ENCODE peak calls at places on chromosomes 3 and 15, in four cellular contexts. C is DND-41, A is astrocyte, S is cardiac fibroblast. D is an unnamed sample.

GRCh38 chr3:143139786-143140185 is 20.2 kb downstream of the CHST2 start:
- DNase-seq in C (no peak), A (peak; percentile 22), S (peak; percentile 89), D (no peak)

GRCh38 chr15:100277087-100277855 is 64.5 kb downstream of the ADAMTS17 start:
- DNase-seq in C (no peak), A (no peak), S (no peak), D (no peak)

GRCh38 chr3:41683666-41684350 is 278.1 kb downstream of the ULK4 start:
- DNase-seq in C (no peak), A (peak; percentile 82), S (peak; percentile 42), D (peak; percentile 79)

GRCh38 chr3:178808748-178809147 is 262.9 kb downstream of the ZMAT3 start:
- DNase-seq in C (no peak), A (no peak), S (no peak), D (no peak)

GRCh38 chr3:126267169-126267975 is 87.0 kb upstream of the ALDH1L1 start:
- DNase-seq in C (no peak), A (peak; percentile 87), S (peak; percentile 97), D (peak; percentile 95)

GRCh38 chr3:153714588-153715285 is 406.5 kb upstream of the ARHGEF26 start:
- DNase-seq in C (no peak), A (no peak), S (no peak), D (no peak)

GRCh38 chr3:64023187-64023860 is at the start of gene PSMD6:
- DNase-seq in C (peak; percentile 92), A (peak; percentile 66), S (peak; percentile 86), D (peak; percentile 25)

GRCh38 chr3:196093271-196094111 is 11.6 kb upstream of the TFRC start:
- DNase-seq in C (no peak), A (no peak), S (peak; percentile 62), D (no peak)

GRCh38 chr3:83523470-83524073 is 1435.2 kb upstream of the CADM2 start:
- DNase-seq in C (peak; percentile 62), A (peak; percentile 42), S (peak; percentile 24), D (peak; percentile 43)

GRCh38 chr3:88188436-88188835 is 38.7 kb downstream of the C3orf38 start:
- DNase-seq in C (no peak), A (peak; percentile 9), S (peak; percentile 11), D (no peak)

GRCh38 chr3:110349295-110349694 is 722.3 kb upstream of the NECTIN3 start:
- DNase-seq in C (no peak), A (no peak), S (no peak), D (no peak)

GRCh38 chr3:140360332-140360731 is 317.5 kb upstream of the TRIM42 start:
- DNase-seq in C (no peak), A (no peak), S (no peak), D (no peak)

GRCh38 chr3:177561365-177561764 is 364.1 kb upstream of the TBL1XR1 start:
- DNase-seq in C (no peak), A (no peak), S (no peak), D (no peak)

GRCh38 chr3:182105875-182106274 is 394.1 kb downstream of the SOX2 start:
- DNase-seq in C (no peak), A (peak; percentile 18), S (no peak), D (no peak)

GRCh38 chr15:56987286-56987685 is 68.8 kb downstream of the TCF12 start:
- DNase-seq in C (no peak), A (no peak), S (no peak), D (no peak)

GRCh38 chr15:56988219-56988618 is 69.8 kb downstream of the TCF12 start:
- DNase-seq in C (no peak), A (no peak), S (no peak), D (no peak)

GRCh38 chr15:56991017-56991416 is 72.6 kb downstream of the TCF12 start:
- DNase-seq in C (no peak), A (no peak), S (no peak), D (no peak)

GRCh38 chr15:56985871-56986270 is 67.4 kb downstream of the TCF12 start:
- DNase-seq in C (no peak), A (no peak), S (no peak), D (no peak)

GRCh38 chr15:56989411-56989924 is 71.0 kb downstream of the TCF12 start:
- DNase-seq in C (no peak), A (no peak), S (no peak), D (no peak)
- H3K4me3 ChIP-seq in C (no peak overlapping the region), A (no peak overlapping the region), S (no peak overlapping the region), D (no peak overlapping the region)

GRCh38 chr3:4943553-4943952 is 35.7 kb upstream of the BHLHE40 start:
- DNase-seq in C (no peak), A (no peak), S (no peak), D (no peak)
- TF ChIP-seq CTCF in C (no peak), A (peak; percentile 14), S (peak; percentile 40), D (peak; percentile 31)

GRCh38 chr15:36877796-36878744 is 222.3 kb downstream of the MEIS2 start:
- DNase-seq in C (no peak), A (no peak), S (no peak), D (no peak)

GRCh38 chr15:36877294-36877693 is 223.1 kb downstream of the MEIS2 start:
- DNase-seq in C (no peak), A (no peak), S (no peak), D (no peak)

GRCh38 chr15:36880226-36880912 is 220.0 kb downstream of the MEIS2 start:
- DNase-seq in C (no peak), A (no peak), S (no peak), D (no peak)

GRCh38 chr15:36879568-36880225 is 220.7 kb downstream of the MEIS2 start:
- DNase-seq in C (no peak), A (no peak), S (no peak), D (no peak)

GRCh38 chr15:36878745-36879262 is 221.5 kb downstream of the MEIS2 start:
- DNase-seq in C (no peak), A (no peak), S (no peak), D (no peak)
- H3K4me3 ChIP-seq in C (no peak overlapping the region), A (no peak overlapping the region), S (no peak overlapping the region), D (no peak overlapping the region)

DNA sequence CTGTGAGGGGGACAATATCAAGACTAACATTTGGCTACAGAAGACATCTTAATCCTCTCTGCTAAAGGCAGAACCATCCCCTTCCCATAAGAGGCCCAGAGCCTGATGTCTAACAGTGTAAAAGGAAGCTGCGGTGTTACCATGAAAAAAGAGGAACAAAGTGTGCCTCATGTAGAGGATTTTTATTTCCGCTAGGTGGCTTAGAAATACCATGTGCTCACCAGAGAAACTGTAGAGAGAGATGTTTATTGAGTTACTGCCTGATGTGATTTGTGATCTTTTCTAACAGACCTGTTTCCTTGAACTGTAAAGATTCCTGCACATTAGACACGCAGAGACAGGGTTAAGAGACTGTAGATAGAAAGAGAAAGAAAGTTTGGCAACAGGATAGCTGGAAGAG is 22.1 kb downstream of the OR5H15 start:
- DNase-seq in C (no peak), A (no peak), S (no peak), D (no peak)
- TF ChIP-seq CTCF in C (peak; percentile 38), A (no peak), S (peak; percentile 17), D (no peak)

GRCh38 chr15:22981336-22981840 is 1.2 kb upstream of the CYFIP1 start:
- DNase-seq in C (no peak), A (no peak), S (no peak), D (no peak)
- H3K4me3 ChIP-seq in C (no peak overlapping the region), A (peak overlapping the region; percentile 92), S (no peak overlapping the region), D (peak overlapping the region; percentile 66)

DNA sequence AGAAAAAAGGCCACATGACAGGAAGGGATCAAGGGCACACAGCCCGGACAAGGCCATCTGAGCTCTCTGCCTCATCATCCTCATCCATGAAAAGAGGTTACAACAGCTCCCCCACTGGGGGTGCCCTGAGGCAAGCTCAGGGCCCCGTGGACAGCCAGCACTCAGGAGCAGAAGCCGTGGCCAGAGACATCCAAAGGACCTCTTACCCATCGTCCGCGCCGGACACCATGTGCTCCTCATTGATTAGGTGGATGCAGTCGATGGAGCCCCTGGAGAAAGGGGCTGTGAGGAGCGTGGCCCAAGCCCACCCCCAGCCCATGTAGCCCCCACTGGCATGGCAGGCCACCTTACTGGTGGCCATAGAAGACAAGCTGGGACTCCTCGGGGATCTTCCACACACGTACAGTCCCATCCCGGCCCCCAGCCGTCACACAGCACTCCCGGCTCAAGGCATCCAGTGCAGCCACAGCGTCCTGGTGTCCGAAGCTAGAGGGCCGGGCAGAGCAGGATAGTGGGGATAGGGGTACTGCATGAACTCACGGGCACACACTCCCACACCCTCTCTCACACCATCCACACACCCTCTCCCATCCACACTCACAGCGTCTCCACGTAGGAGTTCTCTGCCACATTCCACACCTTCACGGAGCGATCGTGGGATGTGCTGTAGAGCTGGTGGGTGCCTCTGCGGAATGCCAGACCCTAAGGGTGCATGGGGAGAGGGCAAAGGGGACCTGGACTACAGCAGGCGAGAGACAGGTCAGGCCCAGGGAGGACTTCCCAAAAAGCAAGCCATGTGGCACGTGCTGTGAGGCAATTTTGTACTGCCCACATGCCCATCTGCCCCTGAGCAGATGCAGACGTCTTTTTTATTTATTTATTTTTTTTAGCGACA is 6.5 kb downstream of the RRP9 start:
- DNase-seq in C (no peak), A (no peak), S (no peak), D (no peak)
- TF ChIP-seq CTCF in C (no peak), A (no peak), S (no peak), D (no peak)

D was measured in retinal pigment epithelial cell.